ENCODE peak calls at places on chromosome X, in eight cellular contexts. One of them, this sample, is unnamed.
A peak's percentile ranks its signal among the peaks of the same experiment; 100 is the strongest.

GRCh38 chrX:107566603-107567262 is 61.6 kb upstream of the PRPS1 start:
- DNase-seq in tibial nerve: no peak
- DNase-seq in heart left ventricle: no peak
- DNase-seq in effector memory CD4-positive, alpha-beta T cell: no peak
- DNase-seq in tibial artery: no peak
- DNase-seq in mesendoderm: peak; percentile 50
- DNase-seq in upper lobe of right lung: no peak
- DNase-seq in fibroblast of lung: peak; percentile 58
- DNase-seq in this sample: no peak

GRCh38 chrX:140744085-140744484 is 34.5 kb downstream of the LINC00632 start:
- DNase-seq in upper lobe of right lung: no peak
- DNase-seq in fibroblast of lung: peak; percentile 48
- DNase-seq in mesendoderm: peak; percentile 31
- DNase-seq in tibial nerve: no peak
- DNase-seq in effector memory CD4-positive, alpha-beta T cell: no peak
- DNase-seq in tibial artery: no peak
- DNase-seq in heart left ventricle: no peak
- DNase-seq in this sample: no peak

GRCh38 chrX:68193234-68193633 is 240.1 kb downstream of the OPHN1 start:
- DNase-seq in upper lobe of right lung: no peak
- DNase-seq in effector memory CD4-positive, alpha-beta T cell: no peak
- DNase-seq in mesendoderm: no peak
- DNase-seq in heart left ventricle: no peak
- DNase-seq in tibial artery: no peak
- DNase-seq in fibroblast of lung: peak; percentile 27
- DNase-seq in tibial nerve: no peak
- DNase-seq in this sample: no peak

GRCh38 chrX:25277574-25277973 is 261.8 kb upstream of the ARX start:
- DNase-seq in fibroblast of lung: no peak
- DNase-seq in tibial nerve: no peak
- DNase-seq in mesendoderm: no peak
- DNase-seq in upper lobe of right lung: no peak
- DNase-seq in effector memory CD4-positive, alpha-beta T cell: no peak
- DNase-seq in heart left ventricle: no peak
- DNase-seq in tibial artery: no peak
- DNase-seq in this sample: no peak

GRCh38 chrX:40207626-40208025 is 109.9 kb upstream of the BCOR start:
- DNase-seq in upper lobe of right lung: no peak
- DNase-seq in tibial nerve: no peak
- DNase-seq in heart left ventricle: no peak
- DNase-seq in mesendoderm: no peak
- DNase-seq in fibroblast of lung: peak; percentile 58
- DNase-seq in tibial artery: no peak
- DNase-seq in effector memory CD4-positive, alpha-beta T cell: no peak
- DNase-seq in this sample: no peak

GRCh38 chrX:132184871-132185270 is 34.4 kb downstream of the RAP2C start:
- DNase-seq in heart left ventricle: no peak
- DNase-seq in upper lobe of right lung: no peak
- DNase-seq in effector memory CD4-positive, alpha-beta T cell: no peak
- DNase-seq in tibial nerve: no peak
- DNase-seq in fibroblast of lung: no peak
- DNase-seq in tibial artery: no peak
- DNase-seq in mesendoderm: peak; percentile 66
- DNase-seq in this sample: no peak

GRCh38 chrX:140524556-140524955 is 19.7 kb upstream of the SOX3 start:
- DNase-seq in effector memory CD4-positive, alpha-beta T cell: no peak
- DNase-seq in heart left ventricle: no peak
- DNase-seq in tibial nerve: no peak
- DNase-seq in tibial artery: no peak
- DNase-seq in mesendoderm: peak; percentile 96
- DNase-seq in fibroblast of lung: peak; percentile 84
- DNase-seq in upper lobe of right lung: no peak
- DNase-seq in this sample: no peak

GRCh38 chrX:55120767-55121358 is 32.0 kb downstream of the PAGE2 start:
- DNase-seq in tibial nerve: no peak
- DNase-seq in mesendoderm: peak; percentile 89
- DNase-seq in effector memory CD4-positive, alpha-beta T cell: no peak
- DNase-seq in tibial artery: no peak
- DNase-seq in upper lobe of right lung: no peak
- DNase-seq in heart left ventricle: no peak
- DNase-seq in fibroblast of lung: peak; percentile 14
- DNase-seq in this sample: no peak

GRCh38 chrX:134764202-134764785 is 106.0 kb upstream of the PLAC1 start:
- DNase-seq in effector memory CD4-positive, alpha-beta T cell: no peak
- DNase-seq in mesendoderm: peak; percentile 93
- DNase-seq in heart left ventricle: no peak
- DNase-seq in tibial artery: no peak
- DNase-seq in tibial nerve: no peak
- DNase-seq in upper lobe of right lung: no peak
- DNase-seq in fibroblast of lung: peak; percentile 20
- DNase-seq in this sample: no peak

GRCh38 chrX:150018931-150019331 is 80.6 kb upstream of the EOLA2 start:
- DNase-seq in fibroblast of lung: peak; percentile 48
- DNase-seq in upper lobe of right lung: no peak
- DNase-seq in tibial artery: no peak
- DNase-seq in mesendoderm: no peak
- DNase-seq in heart left ventricle: no peak
- DNase-seq in effector memory CD4-positive, alpha-beta T cell: no peak
- DNase-seq in tibial nerve: no peak
- DNase-seq in this sample: no peak

GRCh38 chrX:39196192-39197102 is 395.2 kb downstream of the MID1IP1 start:
- DNase-seq in tibial nerve: peak; percentile 13
- DNase-seq in heart left ventricle: no peak
- DNase-seq in tibial artery: no peak
- DNase-seq in mesendoderm: no peak
- DNase-seq in effector memory CD4-positive, alpha-beta T cell: peak; percentile 17
- DNase-seq in upper lobe of right lung: no peak
- DNase-seq in fibroblast of lung: peak; percentile 88
- DNase-seq in this sample: no peak

GRCh38 chrX:150525061-150525919 is 43.1 kb upstream of the MTM1 start:
- DNase-seq in fibroblast of lung: no peak
- DNase-seq in upper lobe of right lung: no peak
- DNase-seq in mesendoderm: no peak
- DNase-seq in heart left ventricle: peak; percentile 50
- DNase-seq in tibial nerve: no peak
- DNase-seq in effector memory CD4-positive, alpha-beta T cell: no peak
- DNase-seq in tibial artery: peak; percentile 91
- DNase-seq in this sample: no peak

GRCh38 chrX:41097326-41097725 is 12.1 kb downstream of the USP9X start:
- DNase-seq in fibroblast of lung: no peak
- DNase-seq in tibial artery: no peak
- DNase-seq in upper lobe of right lung: no peak
- DNase-seq in effector memory CD4-positive, alpha-beta T cell: no peak
- DNase-seq in heart left ventricle: no peak
- DNase-seq in tibial nerve: no peak
- DNase-seq in mesendoderm: no peak
- DNase-seq in this sample: no peak

GRCh38 chrX:153969904-153970397 is 1.7 kb downstream of the HCFC1 start:
- DNase-seq in tibial nerve: no peak
- DNase-seq in effector memory CD4-positive, alpha-beta T cell: no peak
- DNase-seq in fibroblast of lung: peak; percentile 46
- DNase-seq in mesendoderm: no peak
- DNase-seq in upper lobe of right lung: no peak
- DNase-seq in tibial artery: peak; percentile 78
- DNase-seq in heart left ventricle: peak; percentile 49
- DNase-seq in this sample: no peak

GRCh38 chrX:153969125-153969903 is 2.3 kb downstream of the HCFC1 start:
- DNase-seq in upper lobe of right lung: no peak
- DNase-seq in heart left ventricle: no peak
- DNase-seq in effector memory CD4-positive, alpha-beta T cell: no peak
- DNase-seq in tibial artery: no peak
- DNase-seq in tibial nerve: no peak
- DNase-seq in mesendoderm: no peak
- DNase-seq in fibroblast of lung: no peak
- DNase-seq in this sample: no peak

GRCh38 chrX:153971124-153971631 is 440 bp downstream of the HCFC1 start:
- DNase-seq in mesendoderm: peak; percentile 87
- DNase-seq in fibroblast of lung: peak; percentile 87
- DNase-seq in heart left ventricle: peak; percentile 90
- DNase-seq in upper lobe of right lung: peak; percentile 94
- DNase-seq in tibial nerve: peak; percentile 61
- DNase-seq in tibial artery: peak; percentile 94
- DNase-seq in effector memory CD4-positive, alpha-beta T cell: peak; percentile 85
- DNase-seq in this sample: peak; percentile 84

GRCh38 chrX:153971632-153972367 is at the start of gene HCFC1:
- DNase-seq in mesendoderm: peak; percentile 95
- DNase-seq in upper lobe of right lung: peak; percentile 95
- DNase-seq in tibial nerve: peak; percentile 79
- DNase-seq in tibial artery: peak; percentile 95
- DNase-seq in heart left ventricle: peak; percentile 91
- DNase-seq in effector memory CD4-positive, alpha-beta T cell: peak; percentile 89
- DNase-seq in fibroblast of lung: peak; percentile 85
- DNase-seq in this sample: peak; percentile 83

DNA sequence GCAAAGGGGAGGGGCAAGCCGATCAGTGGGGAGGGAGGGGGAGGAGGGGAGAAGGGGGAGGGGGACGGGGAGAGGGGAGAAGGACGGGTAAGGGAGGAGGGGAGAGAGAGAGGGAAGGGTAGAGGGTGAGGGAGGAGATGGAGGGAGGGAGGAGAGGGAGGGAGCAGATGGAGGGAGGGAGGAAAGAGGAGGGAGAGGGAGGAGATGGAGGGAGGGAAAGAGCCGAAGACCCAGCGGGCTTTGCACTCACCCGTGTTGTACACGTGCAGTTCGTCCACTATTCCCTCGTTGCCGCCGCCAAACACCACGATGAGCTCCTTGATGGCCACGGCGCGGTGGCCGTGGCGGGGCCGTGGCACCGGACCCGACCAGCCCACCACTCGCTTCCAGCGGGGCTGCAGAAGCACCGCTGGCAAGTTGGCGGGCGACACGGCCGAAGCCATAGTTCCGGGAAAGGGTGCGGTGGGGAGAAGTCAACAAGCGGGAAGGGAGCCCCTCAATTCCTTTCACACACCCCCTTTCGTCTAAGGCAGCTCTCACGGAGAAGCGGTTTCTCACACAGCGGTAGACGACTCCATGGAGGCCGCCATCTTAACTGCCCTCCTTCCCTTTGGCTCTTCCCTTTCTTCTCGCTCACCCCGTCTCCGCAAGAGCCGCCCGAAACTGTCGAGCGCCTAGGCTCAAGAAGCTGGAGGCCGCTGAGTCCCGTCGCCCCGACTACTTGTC is 1.1 kb downstream of the HCFC1 start:
- DNase-seq in mesendoderm: peak; percentile 88
- DNase-seq in tibial nerve: no peak
- DNase-seq in fibroblast of lung: peak; percentile 82
- DNase-seq in heart left ventricle: peak; percentile 52
- DNase-seq in effector memory CD4-positive, alpha-beta T cell: no peak
- DNase-seq in tibial artery: peak; percentile 78
- DNase-seq in upper lobe of right lung: no peak
- DNase-seq in this sample: no peak
- H3K4me1 ChIP-seq in mesendoderm: peaks cover 6% of the 10 kb centered on the region
- H3K4me1 ChIP-seq in tibial nerve: no peaks in the 10 kb centered on the region
- H3K4me1 ChIP-seq in fibroblast of lung: peaks cover 21% of the 10 kb centered on the region
- H3K4me1 ChIP-seq in heart left ventricle: peaks cover 59% of the 10 kb centered on the region
- H3K4me1 ChIP-seq in effector memory CD4-positive, alpha-beta T cell: peaks cover 30% of the 10 kb centered on the region
- H3K4me1 ChIP-seq in tibial artery: no peaks in the 10 kb centered on the region
- H3K4me1 ChIP-seq in upper lobe of right lung: peaks cover 46% of the 10 kb centered on the region
- H3K4me1 ChIP-seq in this sample: no peaks in the 10 kb centered on the region

GRCh38 chrX:57822398-57822797 is 87.9 kb downstream of the ZXDA start:
- DNase-seq in upper lobe of right lung: no peak
- DNase-seq in heart left ventricle: no peak
- DNase-seq in mesendoderm: no peak
- DNase-seq in fibroblast of lung: no peak
- DNase-seq in tibial nerve: no peak
- DNase-seq in tibial artery: no peak
- DNase-seq in effector memory CD4-positive, alpha-beta T cell: no peak
- DNase-seq in this sample: no peak

GRCh38 chrX:57817302-57817701 is 93.0 kb downstream of the ZXDA start:
- DNase-seq in upper lobe of right lung: no peak
- DNase-seq in fibroblast of lung: no peak
- DNase-seq in tibial nerve: no peak
- DNase-seq in heart left ventricle: no peak
- DNase-seq in mesendoderm: no peak
- DNase-seq in tibial artery: no peak
- DNase-seq in effector memory CD4-positive, alpha-beta T cell: no peak
- DNase-seq in this sample: no peak

GRCh38 chrX:57821703-57822375 is 88.4 kb downstream of the ZXDA start:
- DNase-seq in fibroblast of lung: peak; percentile 30
- DNase-seq in effector memory CD4-positive, alpha-beta T cell: no peak
- DNase-seq in heart left ventricle: peak; percentile 25
- DNase-seq in tibial nerve: no peak
- DNase-seq in tibial artery: no peak
- DNase-seq in upper lobe of right lung: no peak
- DNase-seq in mesendoderm: peak; percentile 51
- DNase-seq in this sample: no peak
- H3K4me3 ChIP-seq in fibroblast of lung: no peak overlapping the region
- H3K4me3 ChIP-seq in effector memory CD4-positive, alpha-beta T cell: no peak overlapping the region
- H3K4me3 ChIP-seq in heart left ventricle: no peak overlapping the region
- H3K4me3 ChIP-seq in tibial nerve: peak overlapping the region; percentile 34
- H3K4me3 ChIP-seq in tibial artery: no peak overlapping the region
- H3K4me3 ChIP-seq in upper lobe of right lung: peak overlapping the region; percentile 28
- H3K4me3 ChIP-seq in mesendoderm: no peak overlapping the region
- H3K4me3 ChIP-seq in this sample: no peak overlapping the region

GRCh38 chrX:108582151-108582550 is 142.5 kb downstream of the COL4A5 start:
- DNase-seq in mesendoderm: no peak
- DNase-seq in tibial artery: no peak
- DNase-seq in fibroblast of lung: no peak
- DNase-seq in heart left ventricle: no peak
- DNase-seq in tibial nerve: no peak
- DNase-seq in effector memory CD4-positive, alpha-beta T cell: no peak
- DNase-seq in upper lobe of right lung: no peak
- DNase-seq in this sample: no peak
- H3K4me1 ChIP-seq in mesendoderm: no peaks in the 10 kb centered on the region
- H3K4me1 ChIP-seq in tibial artery: no peaks in the 10 kb centered on the region
- H3K4me1 ChIP-seq in fibroblast of lung: no peaks in the 10 kb centered on the region
- H3K4me1 ChIP-seq in heart left ventricle: no peaks in the 10 kb centered on the region
- H3K4me1 ChIP-seq in tibial nerve: no peaks in the 10 kb centered on the region
- H3K4me1 ChIP-seq in effector memory CD4-positive, alpha-beta T cell: no peaks in the 10 kb centered on the region
- H3K4me1 ChIP-seq in upper lobe of right lung: no peaks in the 10 kb centered on the region
- H3K4me1 ChIP-seq in this sample: no peaks in the 10 kb centered on the region

GRCh38 chrX:153926594-153926862 is 464 bp upstream of the ARHGAP4 start:
- DNase-seq in mesendoderm: peak; percentile 77
- DNase-seq in tibial nerve: no peak
- DNase-seq in effector memory CD4-positive, alpha-beta T cell: no peak
- DNase-seq in heart left ventricle: no peak
- DNase-seq in tibial artery: no peak
- DNase-seq in upper lobe of right lung: no peak
- DNase-seq in fibroblast of lung: no peak
- DNase-seq in this sample: no peak

GRCh38 chrX:153926863-153927685 is 1.0 kb upstream of the ARHGAP4 start:
- DNase-seq in effector memory CD4-positive, alpha-beta T cell: peak; percentile 79
- DNase-seq in fibroblast of lung: peak; percentile 30
- DNase-seq in tibial artery: peak; percentile 74
- DNase-seq in mesendoderm: no peak
- DNase-seq in tibial nerve: no peak
- DNase-seq in upper lobe of right lung: peak; percentile 74
- DNase-seq in heart left ventricle: peak; percentile 66
- DNase-seq in this sample: no peak

GRCh38 chrX:153927686-153927935 is 1.5 kb upstream of the ARHGAP4 start:
- DNase-seq in effector memory CD4-positive, alpha-beta T cell: no peak
- DNase-seq in fibroblast of lung: no peak
- DNase-seq in upper lobe of right lung: no peak
- DNase-seq in tibial nerve: no peak
- DNase-seq in tibial artery: no peak
- DNase-seq in mesendoderm: no peak
- DNase-seq in heart left ventricle: no peak
- DNase-seq in this sample: no peak

GRCh38 chrX:153925387-153925738 is 701 bp downstream of the ARHGAP4 start:
- DNase-seq in mesendoderm: no peak
- DNase-seq in tibial nerve: no peak
- DNase-seq in fibroblast of lung: no peak
- DNase-seq in upper lobe of right lung: no peak
- DNase-seq in heart left ventricle: no peak
- DNase-seq in effector memory CD4-positive, alpha-beta T cell: no peak
- DNase-seq in tibial artery: no peak
- DNase-seq in this sample: no peak

GRCh38 chrX:153925739-153926593 is at the start of gene ARHGAP4:
- DNase-seq in heart left ventricle: no peak
- DNase-seq in tibial nerve: no peak
- DNase-seq in mesendoderm: peak; percentile 73
- DNase-seq in fibroblast of lung: no peak
- DNase-seq in effector memory CD4-positive, alpha-beta T cell: peak; percentile 16
- DNase-seq in upper lobe of right lung: peak; percentile 71
- DNase-seq in tibial artery: no peak
- DNase-seq in this sample: no peak
- H3K4me3 ChIP-seq in heart left ventricle: no peak within 1 kb of the TSS
- H3K4me3 ChIP-seq in tibial nerve: peak within 1 kb of the TSS; percentile 71
- H3K4me3 ChIP-seq in mesendoderm: peak within 1 kb of the TSS; percentile 32
- H3K4me3 ChIP-seq in fibroblast of lung: peak within 1 kb of the TSS; percentile 64
- H3K4me3 ChIP-seq in effector memory CD4-positive, alpha-beta T cell: peak within 1 kb of the TSS; percentile 60
- H3K4me3 ChIP-seq in upper lobe of right lung: peak within 1 kb of the TSS; percentile 60
- H3K4me3 ChIP-seq in tibial artery: peak within 1 kb of the TSS; percentile 68
- H3K4me3 ChIP-seq in this sample: no peak within 1 kb of the TSS

This sample was measured in RWPE2.